ENCODE peak calls at places on chromosomes 4 and X, in eight cellular contexts. C, W, X, E, G, K, V and P are unnamed samples.

GRCh38 chrX:70264784-70265183 is 3.4 kb upstream of the ARR3 start:
- DNase-seq in W (no peak), C (no peak), V (no peak), G (peak), X (no peak), K (no peak), E (no peak), P (no peak)

GRCh38 chr4:2304321-2304876 is 42.5 kb upstream of the MXD4 start:
- DNase-seq in V (no peak), C (no peak), G (no peak), K (no peak), W (no peak), X (no peak), E (no peak), P (no peak)

GRCh38 chr4:38069271-38069760 is 109.1 kb downstream of the PTTG2 start:
- DNase-seq in E (no peak), G (peak), V (no peak), K (no peak), X (peak), C (peak), W (peak), P (peak)

GRCh38 chr4:3871181-3871852 is 105.1 kb downstream of the ADRA2C start:
- DNase-seq in K (no peak), X (no peak), C (no peak), W (no peak), E (no peak), V (peak), G (no peak), P (peak)

GRCh38 chr4:55247521-55247920 is 98.5 kb upstream of the SRD5A3 start:
- DNase-seq in K (no peak), E (no peak), W (no peak), C (no peak), X (no peak), G (peak), V (no peak), P (no peak)

GRCh38 chr4:3531887-3532713 is at the start of gene LRPAP1:
- DNase-seq in X (peak), G (peak), K (peak), V (peak), W (peak), E (peak), C (peak), P (peak)

GRCh38 chrX:38514014-38514854 is 47.1 kb upstream of the TSPAN7 start:
- DNase-seq in K (no peak), G (no peak), W (no peak), C (no peak), X (no peak), V (no peak), E (no peak), P (no peak)

GRCh38 chr4:1767058-1767769 is 25.9 kb upstream of the FGFR3 start:
- DNase-seq in G (no peak), E (no peak), W (no peak), K (no peak), V (no peak), X (no peak), C (no peak), P (no peak)

GRCh38 chr4:111434581-111434980 is 710.7 kb upstream of the FAM241A start:
- DNase-seq in G (no peak), X (no peak), K (no peak), V (no peak), C (peak), W (no peak), E (no peak), P (no peak)

GRCh38 chrX:67288958-67289641 is 254.7 kb upstream of the AR start:
- DNase-seq in G (no peak), C (no peak), W (no peak), V (no peak), X (no peak), K (no peak), E (no peak), P (no peak)

GRCh38 chrX:48071064-48071985 is at the start of gene ZNF630:
- DNase-seq in C (no peak), X (peak), K (peak), W (no peak), V (peak), E (peak), G (peak), P (peak)

GRCh38 chrX:44143061-44143602 is 169.9 kb upstream of the NDP start:
- DNase-seq in W (peak), K (no peak), E (no peak), G (no peak), X (no peak), C (no peak), V (no peak), P (no peak)

GRCh38 chr4:40718571-40718970 is 31.2 kb upstream of the NSUN7 start:
- DNase-seq in W (no peak), X (no peak), C (no peak), G (no peak), E (no peak), V (no peak), K (peak), P (no peak)

GRCh38 chr4:7086384-7086783 is 18.5 kb upstream of the GRPEL1 start:
- DNase-seq in E (no peak), X (no peak), V (no peak), W (no peak), G (no peak), C (no peak), K (no peak), P (no peak)

GRCh38 chr4:15392053-15392805 is 35.6 kb upstream of the C1QTNF7 start:
- DNase-seq in C (no peak), E (no peak), X (no peak), G (no peak), W (no peak), V (no peak), K (no peak), P (no peak)

GRCh38 chrX:19440713-19441112 is 74.6 kb downstream of the MAP3K15 start:
- DNase-seq in G (no peak), V (no peak), C (peak), E (no peak), X (no peak), K (no peak), W (peak), P (peak)

GRCh38 chr4:107603430-107603829 is 116.6 kb downstream of the PAPSS1 start:
- DNase-seq in W (no peak), C (no peak), V (no peak), K (no peak), X (no peak), E (no peak), G (no peak), P (no peak)

GRCh38 chr4:167219090-167219489 is 15.2 kb downstream of the SPOCK3 start:
- DNase-seq in V (no peak), G (no peak), C (no peak), E (no peak), X (no peak), W (no peak), K (peak), P (no peak)

GRCh38 chr4:126616795-126617194 is 1016.0 kb upstream of the INTU start:
- DNase-seq in W (no peak), V (no peak), E (no peak), G (no peak), K (no peak), X (no peak), C (no peak), P (no peak)

GRCh38 chr4:70425306-70425705 is 27.6 kb downstream of the OPRPN start:
- DNase-seq in V (no peak), G (no peak), W (no peak), C (no peak), X (no peak), K (no peak), E (no peak), P (no peak)

GRCh38 chr4:185932491-185932890 is 120.5 kb upstream of the SORBS2 start:
- DNase-seq in K (no peak), X (no peak), C (no peak), W (peak), V (no peak), E (no peak), G (no peak), P (peak)

GRCh38 chr4:38313175-38313574 is 350.8 kb upstream of the KLF3 start:
- DNase-seq in E (no peak), G (no peak), C (no peak), K (no peak), X (no peak), V (no peak), W (no peak), P (no peak)

GRCh38 chr4:150009533-150009932 is 68.7 kb upstream of the DCLK2 start:
- DNase-seq in E (no peak), X (no peak), G (no peak), W (no peak), C (no peak), V (no peak), K (no peak), P (no peak)